ENCODE peak calls at places on chromosome 10, in ten cellular contexts. S, H, Z, A, F, K, I, C, U and Y are unnamed samples.

GRCh38 chr10:92839191-92840085 is 8.9 kb upstream of the EXOC6 start:
- DNase-seq in Z (no peak), U (peak), I (peak), C (peak), K (no peak), S (peak), A (no peak), F (no peak), H (no peak), Y (no peak)

GRCh38 chr10:43981232-43981631 is 332.6 kb upstream of the ZNF32 start:
- DNase-seq in F (no peak), H (no peak), I (no peak), U (no peak), K (no peak), C (no peak), A (no peak), Z (no peak), S (no peak), Y (no peak)

GRCh38 chr10:22846294-22846693 is 81.6 kb upstream of the ARMC3 start:
- DNase-seq in F (no peak), C (no peak), Z (no peak), I (no peak), U (no peak), K (no peak), A (no peak), S (no peak), H (no peak), Y (no peak)

GRCh38 chr10:79449181-79450146 is 4.0 kb upstream of the ZCCHC24 start:
- DNase-seq in F (no peak), C (peak), Z (peak), K (no peak), A (no peak), I (peak), S (no peak), U (peak), H (no peak), Y (no peak)

GRCh38 chr10:101545898-101546297 is 42.2 kb downstream of the POLL start:
- DNase-seq in I (no peak), K (no peak), A (no peak), C (no peak), F (no peak), H (no peak), U (no peak), Z (no peak), S (no peak), Y (no peak)

GRCh38 chr10:69869291-69869841 is 67.7 kb downstream of the COL13A1 start:
- DNase-seq in I (no peak), K (no peak), A (no peak), H (no peak), S (peak), U (peak), C (no peak), F (no peak), Z (no peak), Y (no peak)

GRCh38 chr10:108852211-108852610 is 1071.1 kb downstream of the XPNPEP1 start:
- DNase-seq in Z (no peak), U (no peak), S (no peak), C (no peak), H (no peak), A (no peak), K (peak), F (no peak), I (no peak), Y (no peak)

GRCh38 chr10:107476408-107476807 is 311.9 kb upstream of the SORCS1 start:
- DNase-seq in C (peak), F (no peak), Z (no peak), K (no peak), S (no peak), U (no peak), I (no peak), A (no peak), H (no peak), Y (no peak)

GRCh38 chr10:97731346-97732051 is 5.4 kb upstream of the ZFYVE27 start:
- DNase-seq in H (peak), K (no peak), Z (peak), S (peak), A (no peak), U (peak), F (no peak), C (peak), I (peak), Y (no peak)

GRCh38 chr10:70145666-70146488 is 623 bp downstream of the TYSND1 start:
- DNase-seq in C (peak), I (peak), K (no peak), F (no peak), A (no peak), H (peak), U (peak), S (peak), Z (peak), Y (peak)

GRCh38 chr10:68700193-68700592 is 20.8 kb upstream of the CCAR1 start:
- DNase-seq in A (no peak), U (no peak), K (no peak), I (no peak), F (no peak), S (no peak), H (no peak), C (no peak), Z (no peak), Y (no peak)

GRCh38 chr10:69335063-69335587 is 56.8 kb downstream of the HK1 start:
- DNase-seq in Z (peak), F (no peak), I (peak), S (no peak), U (no peak), A (no peak), K (no peak), H (no peak), C (peak), Y (no peak)

GRCh38 chr10:71456631-71457030 is 59.9 kb downstream of the CDH23 start:
- DNase-seq in A (no peak), I (no peak), C (no peak), H (no peak), S (no peak), F (no peak), Z (no peak), K (no peak), U (no peak), Y (no peak)

GRCh38 chr10:120732643-120733313 is 118.4 kb upstream of the WDR11 start:
- DNase-seq in Z (no peak), U (no peak), I (no peak), H (no peak), A (no peak), F (no peak), C (no peak), S (no peak), K (no peak), Y (no peak)

GRCh38 chr10:70757856-70758255 is 27.3 kb downstream of the TBATA start:
- DNase-seq in U (no peak), F (no peak), H (no peak), S (no peak), Z (no peak), C (no peak), I (no peak), K (no peak), A (no peak), Y (no peak)

GRCh38 chr10:121503587-121504051 is 94.6 kb downstream of the FGFR2 start:
- DNase-seq in U (no peak), A (no peak), H (no peak), I (no peak), K (no peak), C (no peak), S (no peak), Z (no peak), F (no peak), Y (no peak)

GRCh38 chr10:3347413-3348147 is 175.0 kb upstream of the PITRM1 start:
- DNase-seq in A (no peak), K (no peak), Z (no peak), C (no peak), I (no peak), H (peak), F (no peak), S (peak), U (no peak), Y (no peak)

GRCh38 chr10:78420946-78421732 is 387.5 kb downstream of the RPS24 start:
- DNase-seq in C (no peak), F (no peak), I (no peak), S (no peak), K (no peak), Z (peak), A (no peak), U (no peak), H (no peak), Y (peak)

GRCh38 chr10:103592186-103593021 is 98.9 kb downstream of the NEURL1 start:
- DNase-seq in S (peak), F (peak), U (peak), A (no peak), C (no peak), Z (no peak), H (no peak), K (no peak), I (no peak), Y (no peak)

GRCh38 chr10:110115784-110116520 is 91.5 kb upstream of the MXI1 start:
- DNase-seq in A (no peak), Z (no peak), F (no peak), U (no peak), I (no peak), C (no peak), K (no peak), H (no peak), S (no peak), Y (no peak)

GRCh38 chr10:51867956-51868355 is 168.6 kb upstream of the CSTF2T start:
- DNase-seq in H (no peak), I (no peak), F (no peak), U (no peak), S (no peak), Z (no peak), C (no peak), A (no peak), K (no peak), Y (no peak)

GRCh38 chr10:72785422-72785818 is 93.5 kb downstream of the MCU start:
- DNase-seq in Z (no peak), A (no peak), C (no peak), U (no peak), S (no peak), H (no peak), K (no peak), F (no peak), I (no peak), Y (no peak)

GRCh38 chr10:69323622-69324021 is 45.3 kb downstream of the HK1 start:
- DNase-seq in Z (no peak), F (no peak), H (no peak), K (no peak), C (no peak), A (no peak), I (no peak), S (no peak), U (no peak), Y (no peak)

GRCh38 chr10:91540714-91541113 is 92.2 kb downstream of the PPP1R3C start:
- DNase-seq in H (no peak), K (no peak), S (no peak), Z (no peak), I (no peak), U (no peak), F (no peak), A (no peak), C (no peak), Y (no peak)

GRCh38 chr10:72260215-72260587 is 13.5 kb upstream of the DDIT4 start:
- DNase-seq in Z (no peak), F (no peak), U (peak), C (peak), A (no peak), K (no peak), S (no peak), I (peak), H (no peak), Y (no peak)

GRCh38 chr10:3775671-3776551 is 9.1 kb downstream of the KLF6 start:
- DNase-seq in S (peak), F (no peak), K (no peak), I (no peak), C (no peak), A (no peak), H (no peak), U (no peak), Z (peak), Y (no peak)

GRCh38 chr10:78063236-78063635 is 29.6 kb downstream of the RPS24 start:
- DNase-seq in H (no peak), U (no peak), Z (no peak), I (no peak), F (no peak), S (no peak), A (no peak), K (no peak), C (no peak), Y (no peak)

DNA sequence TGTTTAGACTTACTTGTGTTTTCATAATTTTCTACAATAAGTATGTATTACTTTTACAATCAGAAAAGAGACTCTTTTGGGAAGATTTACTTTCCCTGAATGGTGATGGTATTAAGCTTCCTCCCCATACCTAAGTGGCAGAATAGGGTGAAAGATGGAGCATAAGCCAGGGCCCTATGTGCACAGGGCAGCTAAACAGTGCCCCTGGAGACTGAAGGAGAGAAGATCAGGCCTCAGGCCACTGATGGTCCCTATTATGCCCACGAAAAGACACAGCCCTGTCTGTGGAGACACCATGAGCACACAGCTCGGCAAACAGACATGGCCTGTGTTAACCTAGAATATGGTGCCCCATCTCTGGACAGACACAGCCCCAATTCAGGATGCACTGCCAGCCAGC is 139.4 kb downstream of the OAT start:
- DNase-seq in I (no peak), S (no peak), C (no peak), A (no peak), K (no peak), H (no peak), F (no peak), U (no peak), Z (no peak), Y (no peak)
- TF ChIP-seq CTCF in I (no peak), S (no peak), C (no peak), A (no peak), K (peak), H (no peak), F (peak), U (no peak), Z (no peak), Y (no peak)

DNA sequence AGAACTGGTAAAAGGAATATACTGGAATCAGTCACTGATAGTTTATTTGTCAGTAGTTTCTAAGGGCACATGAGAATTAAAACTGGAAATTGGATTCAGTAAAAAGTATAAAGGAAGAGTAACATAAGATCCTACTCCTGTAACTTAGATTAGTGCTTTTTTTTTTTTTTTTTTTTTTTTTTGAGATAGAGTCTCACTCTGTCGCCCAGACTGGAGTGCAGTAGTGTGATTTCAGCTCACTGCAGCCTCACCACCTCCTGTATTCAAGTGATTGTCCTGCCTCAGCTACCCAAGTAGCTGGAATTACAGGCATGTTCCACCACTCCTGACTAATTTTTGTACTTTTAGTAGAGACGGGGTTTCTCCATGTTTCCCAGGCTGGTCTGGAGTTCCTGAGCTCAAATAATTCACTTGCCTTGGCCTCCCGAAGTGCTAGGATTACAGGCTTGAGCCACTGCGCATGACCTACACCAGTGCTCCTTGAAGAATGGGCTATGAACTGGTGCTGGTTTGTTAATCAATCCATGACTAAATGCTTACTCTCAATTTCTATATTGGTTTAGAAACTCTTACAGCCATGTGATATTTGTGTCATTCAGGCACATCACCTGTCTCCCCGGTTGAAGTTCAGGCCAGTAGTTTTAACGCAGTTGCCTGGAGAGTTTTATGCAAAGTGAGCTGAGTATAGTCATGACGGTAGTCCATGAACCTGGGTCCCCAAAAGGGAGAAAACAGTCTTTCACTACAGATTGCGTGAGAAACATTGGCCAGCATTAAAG is 65.0 kb downstream of the ZEB1 start:
- DNase-seq in F (no peak), Z (no peak), S (no peak), K (peak), C (no peak), U (no peak), I (no peak), A (no peak), H (no peak), Y (no peak)
- TF ChIP-seq POLR2A in F (no peak), Z (no peak), S (no peak), K (peak), C (no peak), U (no peak), I (no peak), A (no peak), H (no peak), Y (no peak)

DNA sequence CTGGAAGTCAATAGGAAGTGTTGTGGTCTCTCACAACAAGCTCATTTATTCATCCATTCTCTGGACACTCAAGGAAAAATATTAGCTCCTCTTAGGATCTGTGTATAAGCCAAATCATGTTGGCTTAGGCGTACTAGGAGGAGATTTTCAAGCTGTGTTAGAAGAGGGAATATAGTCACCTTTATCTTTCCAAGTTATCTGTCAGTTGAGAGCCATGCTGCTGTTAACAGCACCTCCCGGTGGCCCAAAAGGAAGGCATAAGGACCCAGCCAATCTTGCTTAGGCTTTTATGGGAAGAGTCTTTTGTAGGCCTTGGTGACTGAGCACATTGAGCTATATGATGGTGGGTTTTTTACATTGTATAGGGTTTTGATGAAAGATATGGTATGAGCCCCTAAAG is 220.0 kb downstream of the LRMDA start:
- DNase-seq in H (no peak), Z (no peak), S (peak), A (no peak), U (no peak), I (no peak), K (no peak), C (no peak), F (peak), Y (no peak)
- TF ChIP-seq CTCF in H (no peak), Z (no peak), S (no peak), A (no peak), U (no peak), I (no peak), K (peak), C (peak), F (peak), Y (no peak)

DNA sequence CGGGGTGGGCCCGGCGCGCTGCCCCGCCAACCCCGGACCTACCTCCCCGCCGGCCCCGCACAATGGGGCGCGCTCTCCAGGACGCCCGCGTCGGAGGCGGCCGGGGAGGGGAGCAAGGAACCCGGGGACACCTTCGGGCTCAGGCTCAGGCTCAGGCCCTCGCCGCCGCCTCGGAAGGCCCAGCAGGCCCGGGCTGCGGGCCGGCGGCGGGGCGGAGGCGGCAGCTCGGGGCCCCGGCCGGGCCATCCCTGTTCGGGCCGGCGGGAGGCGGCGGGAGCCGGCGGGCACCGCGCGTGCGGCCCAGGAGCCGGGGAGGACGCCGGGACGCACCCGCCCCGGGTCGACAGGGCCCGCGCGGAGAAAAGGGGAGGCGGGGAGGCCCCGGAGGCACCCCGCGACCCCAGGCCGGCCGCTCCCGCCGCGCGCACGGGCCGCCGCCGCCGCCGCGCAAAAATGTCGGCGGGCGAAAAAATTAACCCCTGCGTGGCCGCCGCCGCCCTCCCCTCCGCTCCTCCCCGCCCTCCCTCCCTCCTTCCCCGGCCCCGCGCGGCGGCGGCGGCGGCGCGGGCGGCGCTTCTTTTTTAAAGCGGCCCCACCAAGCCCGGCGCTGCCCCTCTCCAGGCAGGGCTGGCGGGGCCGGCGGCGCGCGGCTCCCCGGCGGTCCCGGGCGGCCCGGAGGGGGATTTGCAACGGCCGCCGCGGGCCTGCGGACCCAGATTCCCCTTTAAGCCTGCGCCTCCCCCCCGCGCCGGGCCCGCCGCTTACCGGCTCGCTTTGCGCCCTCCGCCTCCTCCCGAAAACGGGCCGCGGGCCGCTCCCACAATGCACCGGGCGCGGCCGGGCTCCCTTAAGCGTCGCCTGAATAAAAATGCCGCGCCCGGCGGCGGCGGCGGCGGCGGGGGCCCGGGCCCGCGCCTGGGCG is 597 bp downstream of the SEPHS1 start:
- DNase-seq in I (peak), F (no peak), C (peak), A (no peak), S (peak), K (no peak), H (peak), Z (peak), U (peak), Y (peak)
- TF ChIP-seq POLR2A in I (no peak), F (no peak), C (peak), A (no peak), S (no peak), K (no peak), H (no peak), Z (no peak), U (no peak), Y (no peak)

DNA sequence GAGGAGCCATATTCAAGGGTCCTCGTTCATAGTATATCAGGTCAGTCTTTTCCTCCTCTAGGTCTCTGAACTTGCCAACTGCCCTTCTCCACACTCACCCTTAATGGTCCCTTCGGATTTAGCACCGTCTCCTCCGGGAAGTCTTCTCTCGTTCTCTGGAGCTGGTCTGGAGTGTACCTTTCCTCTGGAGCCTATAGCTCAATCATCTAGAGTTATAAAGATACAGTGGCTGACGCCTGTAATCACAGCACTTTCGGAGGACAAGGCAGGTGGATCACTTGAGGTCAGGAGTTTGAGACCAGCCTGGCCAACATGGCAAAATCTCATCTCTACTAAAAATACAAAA is 4.4 kb upstream of the SCD start:
- DNase-seq in H (no peak), I (no peak), S (no peak), U (no peak), Z (no peak), K (no peak), A (no peak), C (no peak), F (no peak), Y (no peak)
- TF ChIP-seq CTCF in H (no peak), I (no peak), S (no peak), U (no peak), Z (no peak), K (no peak), A (no peak), C (no peak), F (no peak), Y (no peak)

GRCh38 chr10:58293989-58294388 is 25.0 kb downstream of the CISD1 start:
- DNase-seq in C (no peak), F (no peak), U (no peak), I (no peak), H (no peak), A (no peak), K (no peak), S (no peak), Z (no peak), Y (no peak)
- TF ChIP-seq POLR2A in C (no peak), F (no peak), U (no peak), I (no peak), H (no peak), A (no peak), K (no peak), S (no peak), Z (no peak), Y (no peak)

GRCh38 chr10:987906-988666 is at the start of gene GTPBP4:
- DNase-seq in K (peak), C (peak), I (peak), F (peak), Z (peak), S (peak), A (peak), U (peak), H (peak), Y (peak)
- TF ChIP-seq CTCF in K (peak), C (peak), I (peak), F (peak), Z (no peak), S (no peak), A (peak), U (no peak), H (no peak), Y (no peak)